ENCODE peak calls at places on chromosomes 13 and 19, in nine cellular contexts. One of them, this sample, is unnamed.

GRCh38 chr19:5959260-5960004 is 18.5 kb downstream of the RANBP3 start:
- DNase-seq in stimulated activated CD4-positive, alpha-beta T cell treated with anti-CD3 and anti-CD28 coated beads, Interleukin-1b, Interleukin-23, amount 100 ng/mL, for 1 hour: no peak
- DNase-seq in caudate nucleus: no peak
- DNase-seq in immature natural killer cell: no peak
- DNase-seq in amygdala: no peak
- DNase-seq in left colon: no peak
- DNase-seq in activated T-cell treated with anti-CD3 and anti-CD28 coated beads, Interleukin-2, amount 50 U/mL, for 24 hours: no peak
- DNase-seq in NAMALWA: no peak
- DNase-seq in brain microvascular endothelial cell: no peak
- DNase-seq in this sample: no peak

GRCh38 chr13:48258002-48258401 is 25.0 kb downstream of the ITM2B start:
- DNase-seq in stimulated activated CD4-positive, alpha-beta T cell treated with anti-CD3 and anti-CD28 coated beads, Interleukin-1b, Interleukin-23, amount 100 ng/mL, for 1 hour: no peak
- DNase-seq in caudate nucleus: no peak
- DNase-seq in immature natural killer cell: no peak
- DNase-seq in amygdala: no peak
- DNase-seq in left colon: no peak
- DNase-seq in activated T-cell treated with anti-CD3 and anti-CD28 coated beads, Interleukin-2, amount 50 U/mL, for 24 hours: no peak
- DNase-seq in NAMALWA: no peak
- DNase-seq in brain microvascular endothelial cell: no peak
- DNase-seq in this sample: no peak

GRCh38 chr13:23547000-23547590 is 23.1 kb upstream of the TNFRSF19 start:
- DNase-seq in stimulated activated CD4-positive, alpha-beta T cell treated with anti-CD3 and anti-CD28 coated beads, Interleukin-1b, Interleukin-23, amount 100 ng/mL, for 1 hour: no peak
- DNase-seq in caudate nucleus: no peak
- DNase-seq in immature natural killer cell: no peak
- DNase-seq in amygdala: no peak
- DNase-seq in left colon: peak
- DNase-seq in activated T-cell treated with anti-CD3 and anti-CD28 coated beads, Interleukin-2, amount 50 U/mL, for 24 hours: no peak
- DNase-seq in NAMALWA: no peak
- DNase-seq in brain microvascular endothelial cell: no peak
- DNase-seq in this sample: no peak

GRCh38 chr19:4049432-4049831 is 17.3 kb downstream of the ZBTB7A start:
- DNase-seq in stimulated activated CD4-positive, alpha-beta T cell treated with anti-CD3 and anti-CD28 coated beads, Interleukin-1b, Interleukin-23, amount 100 ng/mL, for 1 hour: no peak
- DNase-seq in caudate nucleus: no peak
- DNase-seq in immature natural killer cell: no peak
- DNase-seq in amygdala: no peak
- DNase-seq in left colon: no peak
- DNase-seq in activated T-cell treated with anti-CD3 and anti-CD28 coated beads, Interleukin-2, amount 50 U/mL, for 24 hours: no peak
- DNase-seq in NAMALWA: no peak
- DNase-seq in brain microvascular endothelial cell: no peak
- DNase-seq in this sample: no peak

GRCh38 chr13:74090869-74091605 is 43.2 kb downstream of the KLF12 start:
- DNase-seq in stimulated activated CD4-positive, alpha-beta T cell treated with anti-CD3 and anti-CD28 coated beads, Interleukin-1b, Interleukin-23, amount 100 ng/mL, for 1 hour: no peak
- DNase-seq in caudate nucleus: no peak
- DNase-seq in immature natural killer cell: no peak
- DNase-seq in amygdala: no peak
- DNase-seq in left colon: no peak
- DNase-seq in activated T-cell treated with anti-CD3 and anti-CD28 coated beads, Interleukin-2, amount 50 U/mL, for 24 hours: no peak
- DNase-seq in NAMALWA: no peak
- DNase-seq in brain microvascular endothelial cell: no peak
- DNase-seq in this sample: no peak

GRCh38 chr19:28334419-28334818 is 878.5 kb downstream of the UQCRFS1 start:
- DNase-seq in stimulated activated CD4-positive, alpha-beta T cell treated with anti-CD3 and anti-CD28 coated beads, Interleukin-1b, Interleukin-23, amount 100 ng/mL, for 1 hour: no peak
- DNase-seq in caudate nucleus: no peak
- DNase-seq in immature natural killer cell: no peak
- DNase-seq in amygdala: no peak
- DNase-seq in left colon: no peak
- DNase-seq in activated T-cell treated with anti-CD3 and anti-CD28 coated beads, Interleukin-2, amount 50 U/mL, for 24 hours: no peak
- DNase-seq in NAMALWA: no peak
- DNase-seq in brain microvascular endothelial cell: no peak
- DNase-seq in this sample: no peak

GRCh38 chr13:67769987-67770341 is 539.8 kb upstream of the PCDH9 start:
- DNase-seq in stimulated activated CD4-positive, alpha-beta T cell treated with anti-CD3 and anti-CD28 coated beads, Interleukin-1b, Interleukin-23, amount 100 ng/mL, for 1 hour: no peak
- DNase-seq in caudate nucleus: no peak
- DNase-seq in immature natural killer cell: no peak
- DNase-seq in amygdala: no peak
- DNase-seq in left colon: no peak
- DNase-seq in activated T-cell treated with anti-CD3 and anti-CD28 coated beads, Interleukin-2, amount 50 U/mL, for 24 hours: no peak
- DNase-seq in NAMALWA: no peak
- DNase-seq in brain microvascular endothelial cell: no peak
- DNase-seq in this sample: no peak

GRCh38 chr13:31434613-31435012 is 234.8 kb downstream of the B3GLCT start:
- DNase-seq in stimulated activated CD4-positive, alpha-beta T cell treated with anti-CD3 and anti-CD28 coated beads, Interleukin-1b, Interleukin-23, amount 100 ng/mL, for 1 hour: no peak
- DNase-seq in caudate nucleus: no peak
- DNase-seq in immature natural killer cell: no peak
- DNase-seq in amygdala: no peak
- DNase-seq in left colon: no peak
- DNase-seq in activated T-cell treated with anti-CD3 and anti-CD28 coated beads, Interleukin-2, amount 50 U/mL, for 24 hours: no peak
- DNase-seq in NAMALWA: no peak
- DNase-seq in brain microvascular endothelial cell: no peak
- DNase-seq in this sample: no peak

GRCh38 chr13:36839981-36840380 is 21.0 kb downstream of the RFXAP start:
- DNase-seq in stimulated activated CD4-positive, alpha-beta T cell treated with anti-CD3 and anti-CD28 coated beads, Interleukin-1b, Interleukin-23, amount 100 ng/mL, for 1 hour: no peak
- DNase-seq in caudate nucleus: no peak
- DNase-seq in immature natural killer cell: no peak
- DNase-seq in amygdala: no peak
- DNase-seq in left colon: no peak
- DNase-seq in activated T-cell treated with anti-CD3 and anti-CD28 coated beads, Interleukin-2, amount 50 U/mL, for 24 hours: no peak
- DNase-seq in NAMALWA: no peak
- DNase-seq in brain microvascular endothelial cell: no peak
- DNase-seq in this sample: no peak

GRCh38 chr13:34847751-34848150 is 94.3 kb upstream of the NBEA start:
- DNase-seq in stimulated activated CD4-positive, alpha-beta T cell treated with anti-CD3 and anti-CD28 coated beads, Interleukin-1b, Interleukin-23, amount 100 ng/mL, for 1 hour: no peak
- DNase-seq in caudate nucleus: no peak
- DNase-seq in immature natural killer cell: no peak
- DNase-seq in amygdala: no peak
- DNase-seq in left colon: no peak
- DNase-seq in activated T-cell treated with anti-CD3 and anti-CD28 coated beads, Interleukin-2, amount 50 U/mL, for 24 hours: no peak
- DNase-seq in NAMALWA: no peak
- DNase-seq in brain microvascular endothelial cell: no peak
- DNase-seq in this sample: no peak

GRCh38 chr19:28972144-28972543 is 240.8 kb downstream of the UQCRFS1 start:
- DNase-seq in stimulated activated CD4-positive, alpha-beta T cell treated with anti-CD3 and anti-CD28 coated beads, Interleukin-1b, Interleukin-23, amount 100 ng/mL, for 1 hour: no peak
- DNase-seq in caudate nucleus: no peak
- DNase-seq in immature natural killer cell: no peak
- DNase-seq in amygdala: no peak
- DNase-seq in left colon: no peak
- DNase-seq in activated T-cell treated with anti-CD3 and anti-CD28 coated beads, Interleukin-2, amount 50 U/mL, for 24 hours: no peak
- DNase-seq in NAMALWA: no peak
- DNase-seq in brain microvascular endothelial cell: no peak
- DNase-seq in this sample: no peak

GRCh38 chr13:40961224-40961623 is 57.9 kb downstream of the ELF1 start:
- DNase-seq in stimulated activated CD4-positive, alpha-beta T cell treated with anti-CD3 and anti-CD28 coated beads, Interleukin-1b, Interleukin-23, amount 100 ng/mL, for 1 hour: no peak
- DNase-seq in caudate nucleus: no peak
- DNase-seq in immature natural killer cell: no peak
- DNase-seq in amygdala: no peak
- DNase-seq in left colon: no peak
- DNase-seq in activated T-cell treated with anti-CD3 and anti-CD28 coated beads, Interleukin-2, amount 50 U/mL, for 24 hours: no peak
- DNase-seq in NAMALWA: peak
- DNase-seq in brain microvascular endothelial cell: no peak
- DNase-seq in this sample: no peak

GRCh38 chr19:55179570-55180484 is at the start of gene SYT5:
- DNase-seq in stimulated activated CD4-positive, alpha-beta T cell treated with anti-CD3 and anti-CD28 coated beads, Interleukin-1b, Interleukin-23, amount 100 ng/mL, for 1 hour: peak
- DNase-seq in caudate nucleus: peak
- DNase-seq in immature natural killer cell: peak
- DNase-seq in amygdala: peak
- DNase-seq in left colon: peak
- DNase-seq in activated T-cell treated with anti-CD3 and anti-CD28 coated beads, Interleukin-2, amount 50 U/mL, for 24 hours: peak
- DNase-seq in NAMALWA: no peak
- DNase-seq in brain microvascular endothelial cell: no peak
- DNase-seq in this sample: no peak

GRCh38 chr13:76709851-76710250 is 176.4 kb downstream of the KCTD12 start:
- DNase-seq in stimulated activated CD4-positive, alpha-beta T cell treated with anti-CD3 and anti-CD28 coated beads, Interleukin-1b, Interleukin-23, amount 100 ng/mL, for 1 hour: no peak
- DNase-seq in caudate nucleus: no peak
- DNase-seq in immature natural killer cell: no peak
- DNase-seq in amygdala: no peak
- DNase-seq in left colon: no peak
- DNase-seq in activated T-cell treated with anti-CD3 and anti-CD28 coated beads, Interleukin-2, amount 50 U/mL, for 24 hours: no peak
- DNase-seq in NAMALWA: no peak
- DNase-seq in brain microvascular endothelial cell: no peak
- DNase-seq in this sample: no peak

GRCh38 chr13:84870190-84870589 is 929.0 kb downstream of the SLITRK6 start:
- DNase-seq in stimulated activated CD4-positive, alpha-beta T cell treated with anti-CD3 and anti-CD28 coated beads, Interleukin-1b, Interleukin-23, amount 100 ng/mL, for 1 hour: no peak
- DNase-seq in caudate nucleus: no peak
- DNase-seq in immature natural killer cell: no peak
- DNase-seq in amygdala: no peak
- DNase-seq in left colon: no peak
- DNase-seq in activated T-cell treated with anti-CD3 and anti-CD28 coated beads, Interleukin-2, amount 50 U/mL, for 24 hours: no peak
- DNase-seq in NAMALWA: peak
- DNase-seq in brain microvascular endothelial cell: no peak
- DNase-seq in this sample: no peak

GRCh38 chr19:34317311-34317927 is 47.6 kb upstream of the GPI start:
- DNase-seq in stimulated activated CD4-positive, alpha-beta T cell treated with anti-CD3 and anti-CD28 coated beads, Interleukin-1b, Interleukin-23, amount 100 ng/mL, for 1 hour: no peak
- DNase-seq in caudate nucleus: no peak
- DNase-seq in immature natural killer cell: no peak
- DNase-seq in amygdala: no peak
- DNase-seq in left colon: peak
- DNase-seq in activated T-cell treated with anti-CD3 and anti-CD28 coated beads, Interleukin-2, amount 50 U/mL, for 24 hours: no peak
- DNase-seq in NAMALWA: no peak
- DNase-seq in brain microvascular endothelial cell: no peak
- DNase-seq in this sample: no peak

GRCh38 chr19:1591421-1592022 is 1.1 kb downstream of the MBD3 start:
- DNase-seq in stimulated activated CD4-positive, alpha-beta T cell treated with anti-CD3 and anti-CD28 coated beads, Interleukin-1b, Interleukin-23, amount 100 ng/mL, for 1 hour: no peak
- DNase-seq in caudate nucleus: no peak
- DNase-seq in immature natural killer cell: no peak
- DNase-seq in amygdala: no peak
- DNase-seq in left colon: peak
- DNase-seq in activated T-cell treated with anti-CD3 and anti-CD28 coated beads, Interleukin-2, amount 50 U/mL, for 24 hours: no peak
- DNase-seq in NAMALWA: peak
- DNase-seq in brain microvascular endothelial cell: no peak
- DNase-seq in this sample: no peak

GRCh38 chr19:42467437-42467760 is 24.7 kb upstream of the CXCL17 start:
- DNase-seq in stimulated activated CD4-positive, alpha-beta T cell treated with anti-CD3 and anti-CD28 coated beads, Interleukin-1b, Interleukin-23, amount 100 ng/mL, for 1 hour: no peak
- DNase-seq in caudate nucleus: no peak
- DNase-seq in immature natural killer cell: no peak
- DNase-seq in amygdala: no peak
- DNase-seq in left colon: no peak
- DNase-seq in activated T-cell treated with anti-CD3 and anti-CD28 coated beads, Interleukin-2, amount 50 U/mL, for 24 hours: no peak
- DNase-seq in NAMALWA: no peak
- DNase-seq in brain microvascular endothelial cell: no peak
- DNase-seq in this sample: no peak

GRCh38 chr13:34543836-34544235 is 398.2 kb upstream of the NBEA start:
- DNase-seq in stimulated activated CD4-positive, alpha-beta T cell treated with anti-CD3 and anti-CD28 coated beads, Interleukin-1b, Interleukin-23, amount 100 ng/mL, for 1 hour: no peak
- DNase-seq in caudate nucleus: no peak
- DNase-seq in immature natural killer cell: no peak
- DNase-seq in amygdala: no peak
- DNase-seq in left colon: no peak
- DNase-seq in activated T-cell treated with anti-CD3 and anti-CD28 coated beads, Interleukin-2, amount 50 U/mL, for 24 hours: no peak
- DNase-seq in NAMALWA: no peak
- DNase-seq in brain microvascular endothelial cell: no peak
- DNase-seq in this sample: no peak

GRCh38 chr19:14430712-14431111 is 2.4 kb upstream of the PKN1 start:
- DNase-seq in stimulated activated CD4-positive, alpha-beta T cell treated with anti-CD3 and anti-CD28 coated beads, Interleukin-1b, Interleukin-23, amount 100 ng/mL, for 1 hour: no peak
- DNase-seq in caudate nucleus: no peak
- DNase-seq in immature natural killer cell: no peak
- DNase-seq in amygdala: no peak
- DNase-seq in left colon: no peak
- DNase-seq in activated T-cell treated with anti-CD3 and anti-CD28 coated beads, Interleukin-2, amount 50 U/mL, for 24 hours: no peak
- DNase-seq in NAMALWA: no peak
- DNase-seq in brain microvascular endothelial cell: no peak
- DNase-seq in this sample: no peak

GRCh38 chr13:85700909-85701308 is 98.3 kb downstream of the SLITRK6 start:
- DNase-seq in stimulated activated CD4-positive, alpha-beta T cell treated with anti-CD3 and anti-CD28 coated beads, Interleukin-1b, Interleukin-23, amount 100 ng/mL, for 1 hour: no peak
- DNase-seq in caudate nucleus: no peak
- DNase-seq in immature natural killer cell: no peak
- DNase-seq in amygdala: no peak
- DNase-seq in left colon: no peak
- DNase-seq in activated T-cell treated with anti-CD3 and anti-CD28 coated beads, Interleukin-2, amount 50 U/mL, for 24 hours: no peak
- DNase-seq in NAMALWA: no peak
- DNase-seq in brain microvascular endothelial cell: no peak
- DNase-seq in this sample: no peak

GRCh38 chr19:11168568-11168967 is 13.0 kb upstream of the SPC24 start:
- DNase-seq in stimulated activated CD4-positive, alpha-beta T cell treated with anti-CD3 and anti-CD28 coated beads, Interleukin-1b, Interleukin-23, amount 100 ng/mL, for 1 hour: no peak
- DNase-seq in caudate nucleus: no peak
- DNase-seq in immature natural killer cell: no peak
- DNase-seq in amygdala: no peak
- DNase-seq in left colon: no peak
- DNase-seq in activated T-cell treated with anti-CD3 and anti-CD28 coated beads, Interleukin-2, amount 50 U/mL, for 24 hours: no peak
- DNase-seq in NAMALWA: no peak
- DNase-seq in brain microvascular endothelial cell: peak
- DNase-seq in this sample: no peak

GRCh38 chr19:30158067-30158892 is 213.9 kb upstream of the ZNF536 start:
- DNase-seq in stimulated activated CD4-positive, alpha-beta T cell treated with anti-CD3 and anti-CD28 coated beads, Interleukin-1b, Interleukin-23, amount 100 ng/mL, for 1 hour: no peak
- DNase-seq in caudate nucleus: no peak
- DNase-seq in immature natural killer cell: no peak
- DNase-seq in amygdala: no peak
- DNase-seq in left colon: no peak
- DNase-seq in activated T-cell treated with anti-CD3 and anti-CD28 coated beads, Interleukin-2, amount 50 U/mL, for 24 hours: no peak
- DNase-seq in NAMALWA: no peak
- DNase-seq in brain microvascular endothelial cell: no peak
- DNase-seq in this sample: no peak

GRCh38 chr19:35143231-35143715 is at the start of gene FXYD7:
- DNase-seq in stimulated activated CD4-positive, alpha-beta T cell treated with anti-CD3 and anti-CD28 coated beads, Interleukin-1b, Interleukin-23, amount 100 ng/mL, for 1 hour: no peak
- DNase-seq in caudate nucleus: peak
- DNase-seq in immature natural killer cell: peak
- DNase-seq in amygdala: peak
- DNase-seq in left colon: peak
- DNase-seq in activated T-cell treated with anti-CD3 and anti-CD28 coated beads, Interleukin-2, amount 50 U/mL, for 24 hours: peak
- DNase-seq in NAMALWA: no peak
- DNase-seq in brain microvascular endothelial cell: no peak
- DNase-seq in this sample: no peak

GRCh38 chr19:11154683-11155047 is 917 bp downstream of the SPC24 start:
- DNase-seq in stimulated activated CD4-positive, alpha-beta T cell treated with anti-CD3 and anti-CD28 coated beads, Interleukin-1b, Interleukin-23, amount 100 ng/mL, for 1 hour: no peak
- DNase-seq in caudate nucleus: no peak
- DNase-seq in immature natural killer cell: no peak
- DNase-seq in amygdala: no peak
- DNase-seq in left colon: no peak
- DNase-seq in activated T-cell treated with anti-CD3 and anti-CD28 coated beads, Interleukin-2, amount 50 U/mL, for 24 hours: no peak
- DNase-seq in NAMALWA: no peak
- DNase-seq in brain microvascular endothelial cell: no peak
- DNase-seq in this sample: no peak

GRCh38 chr19:18091217-18091608 is 4.5 kb upstream of the IL12RB1 start:
- DNase-seq in stimulated activated CD4-positive, alpha-beta T cell treated with anti-CD3 and anti-CD28 coated beads, Interleukin-1b, Interleukin-23, amount 100 ng/mL, for 1 hour: peak
- DNase-seq in caudate nucleus: no peak
- DNase-seq in immature natural killer cell: peak
- DNase-seq in amygdala: peak
- DNase-seq in left colon: peak
- DNase-seq in activated T-cell treated with anti-CD3 and anti-CD28 coated beads, Interleukin-2, amount 50 U/mL, for 24 hours: peak
- DNase-seq in NAMALWA: peak
- DNase-seq in brain microvascular endothelial cell: no peak
- DNase-seq in this sample: no peak

GRCh38 chr13:43686557-43686956 is 100.2 kb downstream of the ENOX1 start:
- DNase-seq in stimulated activated CD4-positive, alpha-beta T cell treated with anti-CD3 and anti-CD28 coated beads, Interleukin-1b, Interleukin-23, amount 100 ng/mL, for 1 hour: no peak
- DNase-seq in caudate nucleus: peak
- DNase-seq in immature natural killer cell: no peak
- DNase-seq in amygdala: no peak
- DNase-seq in left colon: no peak
- DNase-seq in activated T-cell treated with anti-CD3 and anti-CD28 coated beads, Interleukin-2, amount 50 U/mL, for 24 hours: no peak
- DNase-seq in NAMALWA: no peak
- DNase-seq in brain microvascular endothelial cell: peak
- DNase-seq in this sample: no peak

GRCh38 chr13:28544026-28544425 is 49.1 kb upstream of the FLT1 start:
- DNase-seq in stimulated activated CD4-positive, alpha-beta T cell treated with anti-CD3 and anti-CD28 coated beads, Interleukin-1b, Interleukin-23, amount 100 ng/mL, for 1 hour: no peak
- DNase-seq in caudate nucleus: no peak
- DNase-seq in immature natural killer cell: no peak
- DNase-seq in amygdala: no peak
- DNase-seq in left colon: no peak
- DNase-seq in activated T-cell treated with anti-CD3 and anti-CD28 coated beads, Interleukin-2, amount 50 U/mL, for 24 hours: no peak
- DNase-seq in NAMALWA: no peak
- DNase-seq in brain microvascular endothelial cell: no peak
- DNase-seq in this sample: no peak

GRCh38 chr19:47094557-47095517 is 18.7 kb downstream of the ZC3H4 start:
- DNase-seq in stimulated activated CD4-positive, alpha-beta T cell treated with anti-CD3 and anti-CD28 coated beads, Interleukin-1b, Interleukin-23, amount 100 ng/mL, for 1 hour: no peak
- DNase-seq in caudate nucleus: no peak
- DNase-seq in immature natural killer cell: no peak
- DNase-seq in amygdala: no peak
- DNase-seq in left colon: peak
- DNase-seq in activated T-cell treated with anti-CD3 and anti-CD28 coated beads, Interleukin-2, amount 50 U/mL, for 24 hours: peak
- DNase-seq in NAMALWA: no peak
- DNase-seq in brain microvascular endothelial cell: no peak
- DNase-seq in this sample: no peak

GRCh38 chr13:30829145-30829544 is 76.9 kb upstream of the MEDAG start:
- DNase-seq in stimulated activated CD4-positive, alpha-beta T cell treated with anti-CD3 and anti-CD28 coated beads, Interleukin-1b, Interleukin-23, amount 100 ng/mL, for 1 hour: no peak
- DNase-seq in caudate nucleus: no peak
- DNase-seq in immature natural killer cell: no peak
- DNase-seq in amygdala: no peak
- DNase-seq in left colon: no peak
- DNase-seq in activated T-cell treated with anti-CD3 and anti-CD28 coated beads, Interleukin-2, amount 50 U/mL, for 24 hours: no peak
- DNase-seq in NAMALWA: no peak
- DNase-seq in brain microvascular endothelial cell: peak
- DNase-seq in this sample: no peak

GRCh38 chr19:5240011-5240410 is 100.6 kb downstream of the PTPRS start:
- DNase-seq in stimulated activated CD4-positive, alpha-beta T cell treated with anti-CD3 and anti-CD28 coated beads, Interleukin-1b, Interleukin-23, amount 100 ng/mL, for 1 hour: no peak
- DNase-seq in caudate nucleus: no peak
- DNase-seq in immature natural killer cell: no peak
- DNase-seq in amygdala: no peak
- DNase-seq in left colon: no peak
- DNase-seq in activated T-cell treated with anti-CD3 and anti-CD28 coated beads, Interleukin-2, amount 50 U/mL, for 24 hours: no peak
- DNase-seq in NAMALWA: no peak
- DNase-seq in brain microvascular endothelial cell: no peak
- DNase-seq in this sample: no peak

This sample was measured in tibial nerve.